ENCODE peak calls at places on chromosomes 7 and 10, in six cellular contexts. Z is H1, K is GM12891, C is GM12878, T is K562, B is HepG2. Q is an unnamed sample.

GRCh38 chr7:44761207-44762161 is 12.8 kb downstream of the ZMIZ2 start:
- DNase-seq in Z (no peak), K (no peak), C (no peak), T (peak; percentile 94), B (no peak), Q (no peak)

GRCh38 chr10:124709862-124710261 is 34.3 kb downstream of the FAM53B start:
- DNase-seq in Z (no peak), K (no peak), C (no peak), T (no peak), B (no peak), Q (no peak)

GRCh38 chr10:89684604-89685003 is 16.8 kb upstream of the KIF20B start:
- DNase-seq in Z (no peak), K (no peak), C (no peak), T (no peak), B (no peak), Q (no peak)

GRCh38 chr7:95596183-95597135 is at the start of gene PDK4:
- DNase-seq in Z (peak; percentile 85), K (no peak), C (no peak), T (peak; percentile 12), B (no peak), Q (no peak)

GRCh38 chr10:106836923-106837322 is 327.6 kb downstream of the SORCS1 start:
- DNase-seq in Z (no peak), K (no peak), C (peak; percentile 83), T (no peak), B (no peak), Q (no peak)

GRCh38 chr10:33335800-33336605 is 1.5 kb upstream of the NRP1 start:
- DNase-seq in Z (peak; percentile 71), K (no peak), C (no peak), T (no peak), B (no peak), Q (peak; percentile 19)

GRCh38 chr7:95950698-95951097 is 178.3 kb downstream of the DYNC1I1 start:
- DNase-seq in Z (no peak), K (no peak), C (no peak), T (no peak), B (no peak), Q (no peak)

GRCh38 chr7:116912269-116912909 is 40.9 kb upstream of the ST7 start:
- DNase-seq in Z (no peak), K (no peak), C (no peak), T (no peak), B (no peak), Q (no peak)

GRCh38 chr7:159092701-159093121 is 52.0 kb downstream of the VIPR2 start:
- DNase-seq in Z (peak; percentile 33), K (no peak), C (no peak), T (no peak), B (no peak), Q (no peak)

GRCh38 chr7:149845257-149845980 is 7.2 kb downstream of the ZNF862 start:
- DNase-seq in Z (no peak), K (no peak), C (no peak), T (no peak), B (no peak), Q (no peak)
- TF ChIP-seq POLR2AphosphoS5 in Z (no peak), K (no peak), C (no peak), T (no peak), B (no peak), Q (no peak)

DNA sequence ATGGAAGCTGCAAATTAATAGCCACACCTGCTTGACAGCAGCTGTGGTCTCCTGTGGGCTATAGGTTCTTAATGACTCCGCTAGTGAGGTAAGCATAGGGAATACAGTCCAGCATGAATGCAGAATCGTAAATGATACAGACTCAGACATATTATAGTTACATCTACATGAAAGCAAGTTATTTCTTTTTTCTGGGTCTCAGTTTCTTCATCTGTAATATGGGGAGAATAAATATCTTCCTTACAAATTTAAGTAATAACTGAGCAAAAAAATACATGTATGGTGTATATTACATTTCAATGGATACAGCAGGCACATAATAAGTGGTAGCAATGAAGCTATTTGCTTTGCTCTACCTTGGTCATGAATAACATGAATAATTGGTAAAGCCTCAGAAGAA is 245.9 kb upstream of the RHOBTB1 start:
- DNase-seq in Z (no peak), K (no peak), C (no peak), T (no peak), B (no peak), Q (no peak)
- TF ChIP-seq TAF1 in Z (no peak), K (no peak), C (no peak), T (no peak), B (no peak), Q (no peak)

GRCh38 chr10:17029581-17030271 is 99.9 kb downstream of the CUBN start:
- DNase-seq in Z (no peak), K (no peak), C (no peak), T (peak; percentile 91), B (peak; percentile 45), Q (no peak)
- TF ChIP-seq POLR2A in Z (no peak), K (no peak), C (no peak), T (peak; percentile 32), B (no peak), Q (no peak)

GRCh38 chr10:79447911-79448731 is 2.7 kb upstream of the ZCCHC24 start:
- DNase-seq in Z (no peak), K (no peak), C (no peak), T (no peak), B (no peak), Q (no peak)

GRCh38 chr10:79445217-79445707 is at the start of gene ZCCHC24:
- DNase-seq in Z (no peak), K (peak; percentile 96), C (no peak), T (peak; percentile 64), B (no peak), Q (peak; percentile 54)

GRCh38 chr10:79445708-79446450 is 455 bp upstream of the ZCCHC24 start:
- DNase-seq in Z (peak; percentile 94), K (peak; percentile 96), C (peak; percentile 82), T (peak; percentile 99), B (peak; percentile 96), Q (peak; percentile 95)

GRCh38 chr10:79444243-79445119 is 943 bp downstream of the ZCCHC24 start:
- DNase-seq in Z (peak; percentile 78), K (peak; percentile 54), C (no peak), T (peak; percentile 75), B (no peak), Q (peak; percentile 63)

GRCh38 chr10:79446451-79447020 is 1.1 kb upstream of the ZCCHC24 start:
- DNase-seq in Z (peak; percentile 74), K (no peak), C (no peak), T (peak; percentile 83), B (no peak), Q (no peak)
- TF ChIP-seq POLR2AphosphoS5 in Z (no peak), K (no peak), C (no peak), T (no peak), B (no peak), Q (no peak)

GRCh38 chr7:91047636-91048035 is 216.6 kb upstream of the FZD1 start:
- DNase-seq in Z (no peak), K (no peak), C (no peak), T (no peak), B (no peak), Q (no peak)
- TF ChIP-seq TAF1 in Z (no peak), K (no peak), C (no peak), T (no peak), B (no peak), Q (no peak)

GRCh38 chr10:119079572-119080520 is 771 bp downstream of the EIF3A start:
- DNase-seq in Z (peak; percentile 63), K (peak; percentile 65), C (no peak), T (peak; percentile 80), B (peak; percentile 46), Q (peak; percentile 64)
- TF ChIP-seq POLR2A in Z (no peak), K (no peak), C (peak; percentile 26), T (no peak), B (no peak), Q (no peak)